ENCODE peak calls at places on chromosome 21, in eight cellular contexts. M is Right ventricle myocardium superior; X is H4; R is psoas muscle; E is caudate nucleus; Q is activated CD8-positive, alpha-beta memory T cell treated with anti-CD3 and anti-CD28 coated beads, Interleukin-2, amount 50 U/mL, for 48 hours; I is pancreas; Y is lung microvascular endothelial cell. Z is an unnamed sample.

GRCh38 chr21:38533887-38534286 is 35.6 kb upstream of the ERG start:
- DNase-seq in M (no peak), Q (no peak), E (no peak), I (no peak), X (no peak), R (no peak), Y (no peak), Z (peak)

GRCh38 chr21:32597205-32597604 is 11.9 kb upstream of the TCP10L start:
- DNase-seq in R (no peak), I (no peak), X (no peak), M (no peak), Q (no peak), Y (peak), E (no peak), Z (no peak)

GRCh38 chr21:42302794-42303193 is 12.4 kb downstream of the TFF3 start:
- DNase-seq in Q (no peak), E (no peak), X (no peak), Y (no peak), R (no peak), M (no peak), I (no peak), Z (no peak)

GRCh38 chr21:33937931-33938339 is 22.3 kb upstream of the ATP5PO start:
- DNase-seq in R (no peak), Y (no peak), Q (no peak), E (no peak), X (no peak), M (no peak), I (no peak), Z (no peak)

GRCh38 chr21:35593000-35593502 is 467.3 kb downstream of the SETD4 start:
- DNase-seq in X (peak), I (no peak), R (no peak), Q (no peak), E (no peak), M (no peak), Y (no peak), Z (no peak)

GRCh38 chr21:44601596-44602473 is 1.4 kb downstream of the KRTAP10-7 start:
- DNase-seq in M (no peak), E (no peak), I (no peak), Q (no peak), X (no peak), R (no peak), Y (no peak), Z (no peak)

GRCh38 chr21:24045775-24046215 is 1561.5 kb downstream of the MRPL39 start:
- DNase-seq in Q (no peak), X (peak), M (peak), I (peak), R (peak), Y (peak), E (peak), Z (no peak)

GRCh38 chr21:42107177-42107880 is 36.2 kb downstream of the UMODL1 start:
- DNase-seq in M (no peak), Q (no peak), R (no peak), I (no peak), Y (no peak), X (no peak), E (no peak), Z (no peak)

GRCh38 chr21:46229133-46229922 is 754 bp upstream of the LSS start:
- DNase-seq in Y (no peak), R (no peak), Q (peak), I (peak), E (no peak), X (peak), M (no peak), Z (no peak)

GRCh38 chr21:44613386-44614155 is 1.7 kb downstream of the KRTAP10-8 start:
- DNase-seq in I (no peak), Y (no peak), M (no peak), Q (no peak), X (no peak), E (no peak), R (no peak), Z (no peak)

GRCh38 chr21:42973991-42974831 is at the start of gene PKNOX1:
- DNase-seq in M (peak), R (peak), E (peak), Q (peak), Y (peak), I (peak), X (peak), Z (peak)

GRCh38 chr21:45698493-45698947 is 55.0 kb downstream of the PCBP3 start:
- DNase-seq in R (peak), X (peak), M (peak), E (no peak), I (peak), Q (no peak), Y (peak), Z (no peak)

GRCh38 chr21:36022704-36023103 is 37.6 kb downstream of the SETD4 start:
- DNase-seq in I (no peak), R (no peak), Q (no peak), X (no peak), Y (no peak), M (no peak), E (no peak), Z (no peak)

GRCh38 chr21:36127977-36128376 is 6.9 kb upstream of the CBR3 start:
- DNase-seq in I (no peak), R (no peak), M (no peak), X (no peak), E (no peak), Q (no peak), Y (no peak), Z (no peak)

GRCh38 chr21:42684109-42684916 is 30.9 kb downstream of the PDE9A start:
- DNase-seq in M (no peak), Q (peak), Y (no peak), X (peak), R (no peak), E (no peak), I (no peak), Z (no peak)

GRCh38 chr21:45747802-45748445 is 104.4 kb downstream of the PCBP3 start:
- DNase-seq in M (no peak), Y (no peak), E (peak), X (peak), Q (no peak), I (no peak), R (peak), Z (no peak)

GRCh38 chr21:42406201-42406601 is 2.5 kb downstream of the UBASH3A start:
- DNase-seq in R (no peak), Y (no peak), Q (peak), M (no peak), E (no peak), I (no peak), X (no peak), Z (no peak)

GRCh38 chr21:21730524-21730923 is 732.3 kb downstream of the NCAM2 start:
- DNase-seq in M (no peak), Q (no peak), I (no peak), R (no peak), E (no peak), X (no peak), Y (no peak), Z (no peak)

GRCh38 chr21:30779269-30779668 is 24.0 kb upstream of the KRTAP21-1 start:
- DNase-seq in Q (no peak), I (no peak), X (no peak), Y (no peak), R (no peak), E (no peak), M (no peak), Z (no peak)

GRCh38 chr21:15332572-15332971 is 267.8 kb upstream of the NRIP1 start:
- DNase-seq in E (no peak), I (no peak), Y (no peak), M (no peak), Q (no peak), R (no peak), X (no peak), Z (no peak)

GRCh38 chr21:42655797-42656770 is 2.7 kb downstream of the PDE9A start:
- DNase-seq in R (no peak), E (no peak), Q (no peak), X (no peak), M (peak), Y (no peak), I (no peak), Z (no peak)

GRCh38 chr21:29185633-29186032 is 55.2 kb downstream of the MAP3K7CL start:
- DNase-seq in Q (no peak), M (no peak), R (no peak), X (no peak), I (no peak), Y (no peak), E (no peak), Z (no peak)

GRCh38 chr21:33682992-33683627 is 40.8 kb downstream of the ITSN1 start:
- DNase-seq in I (no peak), E (no peak), X (peak), Y (peak), Q (no peak), R (no peak), M (no peak), Z (no peak)

GRCh38 chr21:45637883-45638282 is 5.6 kb upstream of the PCBP3 start:
- DNase-seq in Q (no peak), I (no peak), X (peak), R (no peak), E (no peak), M (no peak), Y (no peak), Z (no peak)

GRCh38 chr21:45460011-45460565 is 55.1 kb downstream of the COL18A1 start:
- DNase-seq in R (peak), X (no peak), I (peak), Y (no peak), M (peak), E (no peak), Q (no peak), Z (no peak)

GRCh38 chr21:31862078-31862477 is 10.7 kb upstream of the HUNK start:
- DNase-seq in E (no peak), M (no peak), X (no peak), Y (no peak), I (no peak), Q (no peak), R (no peak), Z (no peak)

Z was measured in SK-N-MC.